ENCODE peak calls at places on chromosome 5, in six cellular contexts. One of them, this sample, is unnamed.

GRCh38 chr5:902129-902916 is 9.6 kb downstream of the TRIP13 start:
- DNase-seq in SK-N-SH: no peak
- DNase-seq in AG10803: no peak
- DNase-seq in esophagus muscularis mucosa: no peak
- DNase-seq in brain microvascular endothelial cell: no peak
- DNase-seq in psoas muscle: no peak
- DNase-seq in this sample: no peak

GRCh38 chr5:60959156-60959555 is 14.2 kb downstream of the NDUFAF2 start:
- DNase-seq in SK-N-SH: peak; percentile 14
- DNase-seq in AG10803: peak; percentile 29
- DNase-seq in esophagus muscularis mucosa: no peak
- DNase-seq in brain microvascular endothelial cell: no peak
- DNase-seq in psoas muscle: no peak
- DNase-seq in this sample: no peak

GRCh38 chr5:9653811-9654210 is 23.7 kb upstream of the TAS2R1 start:
- DNase-seq in SK-N-SH: no peak
- DNase-seq in AG10803: peak; percentile 93
- DNase-seq in esophagus muscularis mucosa: no peak
- DNase-seq in brain microvascular endothelial cell: peak; percentile 98
- DNase-seq in psoas muscle: peak; percentile 60
- DNase-seq in this sample: peak; percentile 86

GRCh38 chr5:171630047-171630669 is 155.5 kb upstream of the SMIM23 start:
- DNase-seq in SK-N-SH: peak; percentile 91
- DNase-seq in AG10803: peak; percentile 16
- DNase-seq in esophagus muscularis mucosa: no peak
- DNase-seq in brain microvascular endothelial cell: peak; percentile 54
- DNase-seq in psoas muscle: peak; percentile 57
- DNase-seq in this sample: no peak

GRCh38 chr5:159773062-159773924 is 143.0 kb upstream of the ADRA1B start:
- DNase-seq in SK-N-SH: peak; percentile 68
- DNase-seq in AG10803: peak; percentile 84
- DNase-seq in esophagus muscularis mucosa: no peak
- DNase-seq in brain microvascular endothelial cell: peak; percentile 90
- DNase-seq in psoas muscle: peak; percentile 89
- DNase-seq in this sample: peak; percentile 39

GRCh38 chr5:77208507-77209163 is 1.8 kb upstream of the PDE8B start:
- DNase-seq in SK-N-SH: no peak
- DNase-seq in AG10803: no peak
- DNase-seq in esophagus muscularis mucosa: no peak
- DNase-seq in brain microvascular endothelial cell: no peak
- DNase-seq in psoas muscle: no peak
- DNase-seq in this sample: no peak

GRCh38 chr5:67400752-67401151 is 204.2 kb upstream of the CD180 start:
- DNase-seq in SK-N-SH: no peak
- DNase-seq in AG10803: no peak
- DNase-seq in esophagus muscularis mucosa: no peak
- DNase-seq in brain microvascular endothelial cell: no peak
- DNase-seq in psoas muscle: no peak
- DNase-seq in this sample: no peak

GRCh38 chr5:113330533-113331200 is 104.1 kb downstream of the TSSK1B start:
- DNase-seq in SK-N-SH: peak; percentile 40
- DNase-seq in AG10803: peak; percentile 60
- DNase-seq in esophagus muscularis mucosa: no peak
- DNase-seq in brain microvascular endothelial cell: peak; percentile 21
- DNase-seq in psoas muscle: peak; percentile 82
- DNase-seq in this sample: no peak

GRCh38 chr5:61319388-61320146 is 12.5 kb upstream of the ZSWIM6 start:
- DNase-seq in SK-N-SH: peak; percentile 17
- DNase-seq in AG10803: no peak
- DNase-seq in esophagus muscularis mucosa: no peak
- DNase-seq in brain microvascular endothelial cell: no peak
- DNase-seq in psoas muscle: no peak
- DNase-seq in this sample: no peak

GRCh38 chr5:1409386-1410110 is 35.7 kb downstream of the SLC6A3 start:
- DNase-seq in SK-N-SH: no peak
- DNase-seq in AG10803: peak; percentile 3
- DNase-seq in esophagus muscularis mucosa: no peak
- DNase-seq in brain microvascular endothelial cell: peak; percentile 16
- DNase-seq in psoas muscle: peak; percentile 42
- DNase-seq in this sample: no peak

GRCh38 chr5:40666657-40667056 is 13.1 kb upstream of the PTGER4 start:
- DNase-seq in SK-N-SH: no peak
- DNase-seq in AG10803: no peak
- DNase-seq in esophagus muscularis mucosa: no peak
- DNase-seq in brain microvascular endothelial cell: no peak
- DNase-seq in psoas muscle: no peak
- DNase-seq in this sample: no peak

GRCh38 chr5:67238191-67238590 is 41.6 kb upstream of the CD180 start:
- DNase-seq in SK-N-SH: no peak
- DNase-seq in AG10803: no peak
- DNase-seq in esophagus muscularis mucosa: no peak
- DNase-seq in brain microvascular endothelial cell: no peak
- DNase-seq in psoas muscle: no peak
- DNase-seq in this sample: peak; percentile 93

GRCh38 chr5:33690736-33691135 is 201.1 kb downstream of the ADAMTS12 start:
- DNase-seq in SK-N-SH: no peak
- DNase-seq in AG10803: peak; percentile 95
- DNase-seq in esophagus muscularis mucosa: no peak
- DNase-seq in brain microvascular endothelial cell: peak; percentile 90
- DNase-seq in psoas muscle: no peak
- DNase-seq in this sample: peak; percentile 80

GRCh38 chr5:56585466-56585865 is 229.9 kb upstream of the MAP3K1 start:
- DNase-seq in SK-N-SH: no peak
- DNase-seq in AG10803: no peak
- DNase-seq in esophagus muscularis mucosa: no peak
- DNase-seq in brain microvascular endothelial cell: no peak
- DNase-seq in psoas muscle: no peak
- DNase-seq in this sample: no peak

GRCh38 chr5:73380710-73381586 is 67.6 kb downstream of the FOXD1 start:
- DNase-seq in SK-N-SH: peak; percentile 28
- DNase-seq in AG10803: no peak
- DNase-seq in esophagus muscularis mucosa: no peak
- DNase-seq in brain microvascular endothelial cell: no peak
- DNase-seq in psoas muscle: no peak
- DNase-seq in this sample: no peak

GRCh38 chr5:126808619-126809018 is 31.7 kb downstream of the LMNB1 start:
- DNase-seq in SK-N-SH: peak; percentile 53
- DNase-seq in AG10803: peak; percentile 46
- DNase-seq in esophagus muscularis mucosa: no peak
- DNase-seq in brain microvascular endothelial cell: peak; percentile 7
- DNase-seq in psoas muscle: no peak
- DNase-seq in this sample: no peak

GRCh38 chr5:176731506-176732192 is 78.7 kb upstream of the UNC5A start:
- DNase-seq in SK-N-SH: no peak
- DNase-seq in AG10803: no peak
- DNase-seq in esophagus muscularis mucosa: no peak
- DNase-seq in brain microvascular endothelial cell: no peak
- DNase-seq in psoas muscle: no peak
- DNase-seq in this sample: no peak
- H3K4me3 ChIP-seq in SK-N-SH: no peak overlapping the region
- H3K4me3 ChIP-seq in AG10803: no peak overlapping the region
- H3K4me3 ChIP-seq in esophagus muscularis mucosa: no peak overlapping the region
- H3K4me3 ChIP-seq in brain microvascular endothelial cell: no peak overlapping the region
- H3K4me3 ChIP-seq in psoas muscle: no peak overlapping the region
- H3K4me3 ChIP-seq in this sample: no peak overlapping the region

GRCh38 chr5:43006411-43007202 is 33.5 kb downstream of the ANXA2R start:
- DNase-seq in SK-N-SH: no peak
- DNase-seq in AG10803: peak; percentile 78
- DNase-seq in esophagus muscularis mucosa: no peak
- DNase-seq in brain microvascular endothelial cell: no peak
- DNase-seq in psoas muscle: no peak
- DNase-seq in this sample: no peak

GRCh38 chr5:43010956-43011355 is 29.2 kb downstream of the ANXA2R start:
- DNase-seq in SK-N-SH: no peak
- DNase-seq in AG10803: no peak
- DNase-seq in esophagus muscularis mucosa: no peak
- DNase-seq in brain microvascular endothelial cell: no peak
- DNase-seq in psoas muscle: no peak
- DNase-seq in this sample: no peak

GRCh38 chr5:43007246-43007910 is 32.7 kb downstream of the ANXA2R start:
- DNase-seq in SK-N-SH: peak; percentile 79
- DNase-seq in AG10803: peak; percentile 92
- DNase-seq in esophagus muscularis mucosa: peak; percentile 93
- DNase-seq in brain microvascular endothelial cell: peak; percentile 84
- DNase-seq in psoas muscle: peak; percentile 89
- DNase-seq in this sample: no peak

GRCh38 chr5:43007911-43008368 is 32.2 kb downstream of the ANXA2R start:
- DNase-seq in SK-N-SH: peak; percentile 57
- DNase-seq in AG10803: peak; percentile 75
- DNase-seq in esophagus muscularis mucosa: peak; percentile 91
- DNase-seq in brain microvascular endothelial cell: peak; percentile 74
- DNase-seq in psoas muscle: peak; percentile 79
- DNase-seq in this sample: no peak

GRCh38 chr5:43008369-43009158 is 31.6 kb downstream of the ANXA2R start:
- DNase-seq in SK-N-SH: peak; percentile 73
- DNase-seq in AG10803: peak; percentile 94
- DNase-seq in esophagus muscularis mucosa: peak; percentile 91
- DNase-seq in brain microvascular endothelial cell: peak; percentile 93
- DNase-seq in psoas muscle: peak; percentile 93
- DNase-seq in this sample: no peak
- TF ChIP-seq CTCF in SK-N-SH: peak; percentile 31
- TF ChIP-seq CTCF in AG10803: peak; percentile 25
- TF ChIP-seq CTCF in esophagus muscularis mucosa: no peak
- TF ChIP-seq CTCF in brain microvascular endothelial cell: peak; percentile 42
- TF ChIP-seq CTCF in psoas muscle: no peak
- TF ChIP-seq CTCF in this sample: no peak

GRCh38 chr5:141420855-141421488 is at the start of gene PCDHGA11:
- DNase-seq in SK-N-SH: no peak
- DNase-seq in AG10803: peak; percentile 63
- DNase-seq in esophagus muscularis mucosa: peak; percentile 90
- DNase-seq in brain microvascular endothelial cell: peak; percentile 60
- DNase-seq in psoas muscle: no peak
- DNase-seq in this sample: no peak
- H3K4me3 ChIP-seq in SK-N-SH: no peak within 1 kb of the TSS
- H3K4me3 ChIP-seq in AG10803: peak within 1 kb of the TSS; percentile 61
- H3K4me3 ChIP-seq in esophagus muscularis mucosa: peak within 1 kb of the TSS; percentile 39
- H3K4me3 ChIP-seq in brain microvascular endothelial cell: peak within 1 kb of the TSS; percentile 62
- H3K4me3 ChIP-seq in psoas muscle: peak within 1 kb of the TSS; percentile 66
- H3K4me3 ChIP-seq in this sample: peak within 1 kb of the TSS; percentile 47

GRCh38 chr5:82497242-82497641 is 219.1 kb upstream of the RPS23 start:
- DNase-seq in SK-N-SH: no peak
- DNase-seq in AG10803: no peak
- DNase-seq in esophagus muscularis mucosa: no peak
- DNase-seq in brain microvascular endothelial cell: no peak
- DNase-seq in psoas muscle: no peak
- DNase-seq in this sample: no peak

GRCh38 chr5:82489668-82490067 is 211.5 kb upstream of the RPS23 start:
- DNase-seq in SK-N-SH: no peak
- DNase-seq in AG10803: no peak
- DNase-seq in esophagus muscularis mucosa: no peak
- DNase-seq in brain microvascular endothelial cell: no peak
- DNase-seq in psoas muscle: no peak
- DNase-seq in this sample: no peak

GRCh38 chr5:82499845-82500244 is 221.7 kb upstream of the RPS23 start:
- DNase-seq in SK-N-SH: no peak
- DNase-seq in AG10803: no peak
- DNase-seq in esophagus muscularis mucosa: no peak
- DNase-seq in brain microvascular endothelial cell: no peak
- DNase-seq in psoas muscle: no peak
- DNase-seq in this sample: no peak

GRCh38 chr5:82493217-82493616 is 215.1 kb upstream of the RPS23 start:
- DNase-seq in SK-N-SH: no peak
- DNase-seq in AG10803: no peak
- DNase-seq in esophagus muscularis mucosa: no peak
- DNase-seq in brain microvascular endothelial cell: no peak
- DNase-seq in psoas muscle: no peak
- DNase-seq in this sample: no peak

DNA sequence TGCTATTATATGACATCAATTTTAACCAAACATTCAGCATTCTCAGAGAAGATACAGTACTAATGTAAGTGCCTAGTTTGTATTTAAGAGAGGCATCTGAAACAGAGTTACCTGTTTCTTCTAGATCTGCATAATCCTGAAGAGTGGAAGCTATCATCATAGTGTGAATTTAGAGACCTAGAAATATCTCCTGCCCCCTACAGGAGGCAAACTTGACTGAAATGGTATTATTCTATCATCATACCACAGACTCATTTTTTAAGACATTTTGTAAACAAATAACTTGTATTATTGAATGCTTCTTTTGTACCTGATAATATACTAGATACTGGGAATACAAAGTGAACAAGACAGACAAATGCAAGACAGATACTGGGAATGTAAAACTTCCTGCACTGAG is 216.8 kb upstream of the RPS23 start:
- DNase-seq in SK-N-SH: no peak
- DNase-seq in AG10803: peak; percentile 19
- DNase-seq in esophagus muscularis mucosa: no peak
- DNase-seq in brain microvascular endothelial cell: no peak
- DNase-seq in psoas muscle: no peak
- DNase-seq in this sample: no peak
- TF ChIP-seq CTCF in SK-N-SH: peak; percentile 36
- TF ChIP-seq CTCF in AG10803: peak; percentile 56
- TF ChIP-seq CTCF in esophagus muscularis mucosa: no peak
- TF ChIP-seq CTCF in brain microvascular endothelial cell: peak; percentile 25
- TF ChIP-seq CTCF in psoas muscle: no peak
- TF ChIP-seq CTCF in this sample: peak; percentile 39

DNA sequence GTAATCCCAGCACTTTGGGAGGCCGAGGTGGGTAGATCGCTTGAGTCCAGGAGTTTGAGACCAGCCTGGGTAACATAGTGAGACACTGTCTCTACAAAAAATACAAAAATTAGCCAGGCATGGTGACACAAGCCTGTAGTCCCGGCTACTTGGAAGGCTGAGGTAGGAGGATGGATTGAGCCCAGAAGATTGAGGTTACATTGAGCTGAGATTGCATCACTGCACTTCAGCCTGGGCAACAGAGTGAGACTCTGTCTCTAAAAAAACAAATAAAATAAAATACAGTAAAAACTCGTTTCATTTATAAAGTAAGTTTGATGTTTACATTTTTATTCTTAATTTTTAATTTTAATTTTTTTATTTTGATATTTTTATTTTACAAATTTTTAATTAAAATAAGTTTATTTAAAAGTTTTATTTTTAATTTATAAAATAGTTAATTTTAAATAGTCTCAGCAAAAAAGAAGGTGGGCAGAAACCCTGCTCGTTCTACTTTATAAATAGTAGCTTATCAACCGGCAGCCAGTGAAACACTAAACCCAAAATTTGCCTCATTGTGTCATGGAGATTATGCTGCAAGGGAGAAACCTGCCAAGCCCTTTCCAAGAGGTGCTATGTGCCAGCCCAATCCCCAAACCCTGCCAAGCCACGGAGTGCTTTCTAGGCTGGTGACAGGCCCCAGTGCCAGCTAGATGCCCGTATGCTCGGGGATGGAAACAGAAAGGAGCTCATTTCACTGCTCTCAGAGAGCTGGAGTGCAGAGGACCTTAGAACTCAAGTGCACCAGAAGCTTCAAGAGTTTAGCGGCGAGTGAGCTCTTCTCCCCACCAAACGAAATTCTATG is 38.9 kb downstream of the SERINC5 start:
- DNase-seq in SK-N-SH: no peak
- DNase-seq in AG10803: peak; percentile 36
- DNase-seq in esophagus muscularis mucosa: no peak
- DNase-seq in brain microvascular endothelial cell: no peak
- DNase-seq in psoas muscle: peak; percentile 91
- DNase-seq in this sample: no peak
- H3K4me3 ChIP-seq in SK-N-SH: no peak overlapping the region
- H3K4me3 ChIP-seq in AG10803: no peak overlapping the region
- H3K4me3 ChIP-seq in esophagus muscularis mucosa: no peak overlapping the region
- H3K4me3 ChIP-seq in brain microvascular endothelial cell: no peak overlapping the region
- H3K4me3 ChIP-seq in psoas muscle: peak overlapping the region; percentile 1
- H3K4me3 ChIP-seq in this sample: no peak overlapping the region